ENCODE peak calls at places on chromosomes 16 and 17, in nine cellular contexts. One of them, this sample, is unnamed.

GRCh38 chr17:28532063-28532960 is 20.1 kb downstream of the UNC119 start:
- DNase-seq in activated CD4-positive, alpha-beta T cell treated with anti-CD3 and anti-CD28 coated beads, Interleukin-2, amount 50 U/mL, for 1 hour: no peak
- DNase-seq in effector CD4-positive, alpha-beta T cell: no peak
- DNase-seq in lower leg skin: no peak
- DNase-seq in Calu3: no peak
- DNase-seq in 8988T: no peak
- DNase-seq in D341Med: no peak
- DNase-seq in smooth muscle cell of the brain vasculature: no peak
- DNase-seq in stimulated activated CD4-positive, alpha-beta T cell treated with anti-CD3 and anti-CD28 coated beads, Interleukin-15, amount 100 ng/mL, for 1 hour: no peak
- DNase-seq in this sample: no peak

GRCh38 chr16:88527186-88527936 is 42.8 kb upstream of the ZC3H18 start:
- DNase-seq in activated CD4-positive, alpha-beta T cell treated with anti-CD3 and anti-CD28 coated beads, Interleukin-2, amount 50 U/mL, for 1 hour: peak
- DNase-seq in effector CD4-positive, alpha-beta T cell: peak
- DNase-seq in lower leg skin: no peak
- DNase-seq in Calu3: peak
- DNase-seq in 8988T: peak
- DNase-seq in D341Med: peak
- DNase-seq in smooth muscle cell of the brain vasculature: no peak
- DNase-seq in stimulated activated CD4-positive, alpha-beta T cell treated with anti-CD3 and anti-CD28 coated beads, Interleukin-15, amount 100 ng/mL, for 1 hour: peak
- DNase-seq in this sample: peak

GRCh38 chr16:23317266-23317661 is 15.2 kb downstream of the SCNN1B start:
- DNase-seq in activated CD4-positive, alpha-beta T cell treated with anti-CD3 and anti-CD28 coated beads, Interleukin-2, amount 50 U/mL, for 1 hour: no peak
- DNase-seq in effector CD4-positive, alpha-beta T cell: no peak
- DNase-seq in lower leg skin: no peak
- DNase-seq in Calu3: no peak
- DNase-seq in 8988T: no peak
- DNase-seq in D341Med: no peak
- DNase-seq in smooth muscle cell of the brain vasculature: no peak
- DNase-seq in stimulated activated CD4-positive, alpha-beta T cell treated with anti-CD3 and anti-CD28 coated beads, Interleukin-15, amount 100 ng/mL, for 1 hour: no peak
- DNase-seq in this sample: no peak

GRCh38 chr17:7356072-7356549 is 1.2 kb downstream of the TMEM95 start:
- DNase-seq in activated CD4-positive, alpha-beta T cell treated with anti-CD3 and anti-CD28 coated beads, Interleukin-2, amount 50 U/mL, for 1 hour: peak
- DNase-seq in effector CD4-positive, alpha-beta T cell: peak
- DNase-seq in lower leg skin: peak
- DNase-seq in Calu3: peak
- DNase-seq in 8988T: peak
- DNase-seq in D341Med: peak
- DNase-seq in smooth muscle cell of the brain vasculature: no peak
- DNase-seq in stimulated activated CD4-positive, alpha-beta T cell treated with anti-CD3 and anti-CD28 coated beads, Interleukin-15, amount 100 ng/mL, for 1 hour: peak
- DNase-seq in this sample: no peak

GRCh38 chr16:87877942-87878507 is 8.7 kb upstream of the SLC7A5 start:
- DNase-seq in activated CD4-positive, alpha-beta T cell treated with anti-CD3 and anti-CD28 coated beads, Interleukin-2, amount 50 U/mL, for 1 hour: no peak
- DNase-seq in effector CD4-positive, alpha-beta T cell: no peak
- DNase-seq in lower leg skin: no peak
- DNase-seq in Calu3: peak
- DNase-seq in 8988T: no peak
- DNase-seq in D341Med: no peak
- DNase-seq in smooth muscle cell of the brain vasculature: no peak
- DNase-seq in stimulated activated CD4-positive, alpha-beta T cell treated with anti-CD3 and anti-CD28 coated beads, Interleukin-15, amount 100 ng/mL, for 1 hour: no peak
- DNase-seq in this sample: no peak

GRCh38 chr17:35245196-35245486 is 2.3 kb downstream of the SLFN5 start:
- DNase-seq in activated CD4-positive, alpha-beta T cell treated with anti-CD3 and anti-CD28 coated beads, Interleukin-2, amount 50 U/mL, for 1 hour: no peak
- DNase-seq in effector CD4-positive, alpha-beta T cell: no peak
- DNase-seq in lower leg skin: no peak
- DNase-seq in Calu3: peak
- DNase-seq in 8988T: no peak
- DNase-seq in D341Med: no peak
- DNase-seq in smooth muscle cell of the brain vasculature: no peak
- DNase-seq in stimulated activated CD4-positive, alpha-beta T cell treated with anti-CD3 and anti-CD28 coated beads, Interleukin-15, amount 100 ng/mL, for 1 hour: no peak
- DNase-seq in this sample: peak

GRCh38 chr16:60127196-60127595 is 1393.1 kb upstream of the GOT2 start:
- DNase-seq in activated CD4-positive, alpha-beta T cell treated with anti-CD3 and anti-CD28 coated beads, Interleukin-2, amount 50 U/mL, for 1 hour: no peak
- DNase-seq in effector CD4-positive, alpha-beta T cell: no peak
- DNase-seq in lower leg skin: no peak
- DNase-seq in Calu3: no peak
- DNase-seq in 8988T: no peak
- DNase-seq in D341Med: no peak
- DNase-seq in smooth muscle cell of the brain vasculature: no peak
- DNase-seq in stimulated activated CD4-positive, alpha-beta T cell treated with anti-CD3 and anti-CD28 coated beads, Interleukin-15, amount 100 ng/mL, for 1 hour: no peak
- DNase-seq in this sample: no peak

GRCh38 chr17:16943032-16943352 is 28.9 kb downstream of the TNFRSF13B start:
- DNase-seq in activated CD4-positive, alpha-beta T cell treated with anti-CD3 and anti-CD28 coated beads, Interleukin-2, amount 50 U/mL, for 1 hour: no peak
- DNase-seq in effector CD4-positive, alpha-beta T cell: no peak
- DNase-seq in lower leg skin: no peak
- DNase-seq in Calu3: no peak
- DNase-seq in 8988T: no peak
- DNase-seq in D341Med: no peak
- DNase-seq in smooth muscle cell of the brain vasculature: no peak
- DNase-seq in stimulated activated CD4-positive, alpha-beta T cell treated with anti-CD3 and anti-CD28 coated beads, Interleukin-15, amount 100 ng/mL, for 1 hour: no peak
- DNase-seq in this sample: no peak